ENCODE peak calls at places on chromosome 10, in six cellular contexts. One of them, this sample, is unnamed. For H3K27me3, the result is how much of the 10 kb centered on the place peaks cover.

GRCh38 chr10:88317099-88317498 is 266.0 kb downstream of the RNLS start:
- DNase-seq in keratinocyte: no peak
- DNase-seq in vagina: no peak
- DNase-seq in heart right ventricle: no peak
- DNase-seq in BJ: no peak
- DNase-seq in CD8-positive, alpha-beta T cell: no peak
- DNase-seq in this sample: no peak

GRCh38 chr10:1659221-1659791 is 78.0 kb downstream of the ADARB2 start:
- DNase-seq in keratinocyte: no peak
- DNase-seq in vagina: no peak
- DNase-seq in heart right ventricle: no peak
- DNase-seq in BJ: no peak
- DNase-seq in CD8-positive, alpha-beta T cell: no peak
- DNase-seq in this sample: peak

GRCh38 chr10:19915816-19916215 is 99.6 kb downstream of the PLXDC2 start:
- DNase-seq in keratinocyte: no peak
- DNase-seq in vagina: no peak
- DNase-seq in heart right ventricle: no peak
- DNase-seq in BJ: no peak
- DNase-seq in CD8-positive, alpha-beta T cell: no peak
- DNase-seq in this sample: no peak

GRCh38 chr10:22711373-22711772 is 3.0 kb downstream of the PIP4K2A start:
- DNase-seq in keratinocyte: no peak
- DNase-seq in vagina: no peak
- DNase-seq in heart right ventricle: no peak
- DNase-seq in BJ: no peak
- DNase-seq in CD8-positive, alpha-beta T cell: no peak
- DNase-seq in this sample: no peak

GRCh38 chr10:24358022-24358421 is 149.1 kb downstream of the KIAA1217 start:
- DNase-seq in keratinocyte: no peak
- DNase-seq in vagina: no peak
- DNase-seq in heart right ventricle: no peak
- DNase-seq in BJ: no peak
- DNase-seq in CD8-positive, alpha-beta T cell: no peak
- DNase-seq in this sample: no peak

GRCh38 chr10:3806603-3807002 is 21.6 kb upstream of the KLF6 start:
- DNase-seq in keratinocyte: no peak
- DNase-seq in vagina: no peak
- DNase-seq in heart right ventricle: no peak
- DNase-seq in BJ: no peak
- DNase-seq in CD8-positive, alpha-beta T cell: no peak
- DNase-seq in this sample: no peak

GRCh38 chr10:70512149-70512611 is 33.6 kb downstream of the PALD1 start:
- DNase-seq in keratinocyte: no peak
- DNase-seq in vagina: no peak
- DNase-seq in heart right ventricle: peak
- DNase-seq in BJ: no peak
- DNase-seq in CD8-positive, alpha-beta T cell: no peak
- DNase-seq in this sample: no peak

GRCh38 chr10:132862485-132863420 is 76.8 kb upstream of the NKX6-2 start:
- DNase-seq in keratinocyte: no peak
- DNase-seq in vagina: no peak
- DNase-seq in heart right ventricle: no peak
- DNase-seq in BJ: no peak
- DNase-seq in CD8-positive, alpha-beta T cell: no peak
- DNase-seq in this sample: no peak

GRCh38 chr10:125881192-125881591 is at the start of gene DHX32:
- DNase-seq in keratinocyte: no peak
- DNase-seq in vagina: no peak
- DNase-seq in heart right ventricle: no peak
- DNase-seq in BJ: no peak
- DNase-seq in CD8-positive, alpha-beta T cell: no peak
- DNase-seq in this sample: no peak

GRCh38 chr10:131453772-131454634 is 142.5 kb upstream of the TCERG1L start:
- DNase-seq in keratinocyte: no peak
- DNase-seq in vagina: no peak
- DNase-seq in heart right ventricle: peak
- DNase-seq in BJ: no peak
- DNase-seq in CD8-positive, alpha-beta T cell: peak
- DNase-seq in this sample: peak

GRCh38 chr10:44339218-44339617 is 45.7 kb downstream of the CXCL12 start:
- DNase-seq in keratinocyte: no peak
- DNase-seq in vagina: no peak
- DNase-seq in heart right ventricle: no peak
- DNase-seq in BJ: no peak
- DNase-seq in CD8-positive, alpha-beta T cell: no peak
- DNase-seq in this sample: no peak

GRCh38 chr10:60139290-60139689 is 232.9 kb upstream of the CCDC6 start:
- DNase-seq in keratinocyte: no peak
- DNase-seq in vagina: no peak
- DNase-seq in heart right ventricle: no peak
- DNase-seq in BJ: no peak
- DNase-seq in CD8-positive, alpha-beta T cell: no peak
- DNase-seq in this sample: no peak

GRCh38 chr10:96833220-96834001 is 1.3 kb downstream of the LCOR start:
- DNase-seq in keratinocyte: no peak
- DNase-seq in vagina: no peak
- DNase-seq in heart right ventricle: peak
- DNase-seq in BJ: no peak
- DNase-seq in CD8-positive, alpha-beta T cell: no peak
- DNase-seq in this sample: no peak

GRCh38 chr10:8331896-8332729 is 277.6 kb downstream of the GATA3 start:
- DNase-seq in keratinocyte: peak
- DNase-seq in vagina: no peak
- DNase-seq in heart right ventricle: peak
- DNase-seq in BJ: peak
- DNase-seq in CD8-positive, alpha-beta T cell: peak
- DNase-seq in this sample: peak

GRCh38 chr10:43284341-43284910 is 17.6 kb upstream of the RASGEF1A start:
- DNase-seq in keratinocyte: no peak
- DNase-seq in vagina: no peak
- DNase-seq in heart right ventricle: no peak
- DNase-seq in BJ: no peak
- DNase-seq in CD8-positive, alpha-beta T cell: no peak
- DNase-seq in this sample: no peak

GRCh38 chr10:43286076-43286805 is 19.4 kb upstream of the RASGEF1A start:
- DNase-seq in keratinocyte: no peak
- DNase-seq in vagina: no peak
- DNase-seq in heart right ventricle: no peak
- DNase-seq in BJ: no peak
- DNase-seq in CD8-positive, alpha-beta T cell: no peak
- DNase-seq in this sample: no peak

GRCh38 chr10:43282881-43283280 is 16.0 kb upstream of the RASGEF1A start:
- DNase-seq in keratinocyte: no peak
- DNase-seq in vagina: no peak
- DNase-seq in heart right ventricle: no peak
- DNase-seq in BJ: no peak
- DNase-seq in CD8-positive, alpha-beta T cell: no peak
- DNase-seq in this sample: no peak

GRCh38 chr10:43292745-43293676 is 26.1 kb upstream of the RASGEF1A start:
- DNase-seq in keratinocyte: no peak
- DNase-seq in vagina: no peak
- DNase-seq in heart right ventricle: peak
- DNase-seq in BJ: no peak
- DNase-seq in CD8-positive, alpha-beta T cell: no peak
- DNase-seq in this sample: peak

GRCh38 chr10:43287056-43288007 is 20.5 kb upstream of the RASGEF1A start:
- DNase-seq in keratinocyte: no peak
- DNase-seq in vagina: no peak
- DNase-seq in heart right ventricle: no peak
- DNase-seq in BJ: no peak
- DNase-seq in CD8-positive, alpha-beta T cell: peak
- DNase-seq in this sample: no peak
- H3K4me3 ChIP-seq in keratinocyte: no peak
- H3K4me3 ChIP-seq in vagina: no peak
- H3K4me3 ChIP-seq in heart right ventricle: no peak
- H3K4me3 ChIP-seq in BJ: no peak
- H3K4me3 ChIP-seq in CD8-positive, alpha-beta T cell: no peak
- H3K4me3 ChIP-seq in this sample: no peak

GRCh38 chr10:10545771-10546170 is 471.9 kb upstream of the CELF2 start:
- DNase-seq in keratinocyte: no peak
- DNase-seq in vagina: no peak
- DNase-seq in heart right ventricle: no peak
- DNase-seq in BJ: no peak
- DNase-seq in CD8-positive, alpha-beta T cell: no peak
- DNase-seq in this sample: no peak
- H3K27me3 ChIP-seq in keratinocyte: under half
- H3K27me3 ChIP-seq in vagina: under half
- H3K27me3 ChIP-seq in heart right ventricle: under half
- H3K27me3 ChIP-seq in BJ: under half
- H3K27me3 ChIP-seq in CD8-positive, alpha-beta T cell: under half
- H3K27me3 ChIP-seq in this sample: under half

DNA sequence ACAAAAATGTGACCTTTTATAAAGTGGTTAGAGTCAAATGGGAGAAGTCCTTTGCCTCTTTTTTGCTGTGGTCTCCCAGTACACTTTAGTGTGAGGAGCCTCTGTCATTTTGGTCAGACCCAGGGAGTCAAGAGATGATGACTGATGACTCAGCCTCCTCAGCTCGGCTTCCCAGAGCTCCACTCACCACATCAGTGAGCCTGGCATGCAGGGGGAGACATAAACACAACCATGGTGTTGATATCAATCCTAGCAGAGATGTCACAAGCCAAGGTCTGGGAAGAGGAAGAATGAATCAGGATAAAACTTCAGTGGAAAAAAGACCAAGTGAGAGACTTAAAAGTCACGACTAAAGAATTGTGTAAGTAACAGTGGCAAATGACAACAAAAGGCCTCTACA is 50.1 kb downstream of the TFAM start:
- DNase-seq in keratinocyte: peak
- DNase-seq in vagina: no peak
- DNase-seq in heart right ventricle: no peak
- DNase-seq in BJ: peak
- DNase-seq in CD8-positive, alpha-beta T cell: no peak
- DNase-seq in this sample: no peak
- TF ChIP-seq CTCF in keratinocyte: peak
- TF ChIP-seq CTCF in vagina: no peak
- TF ChIP-seq CTCF in heart right ventricle: no peak
- TF ChIP-seq CTCF in BJ: peak
- TF ChIP-seq CTCF in CD8-positive, alpha-beta T cell: no peak
- TF ChIP-seq CTCF in this sample: no peak

GRCh38 chr10:78974409-78975317 is 94.1 kb upstream of the ZMIZ1 start:
- DNase-seq in keratinocyte: no peak
- DNase-seq in vagina: no peak
- DNase-seq in heart right ventricle: peak
- DNase-seq in BJ: peak
- DNase-seq in CD8-positive, alpha-beta T cell: peak
- DNase-seq in this sample: peak
- H3K4me3 ChIP-seq in keratinocyte: peak
- H3K4me3 ChIP-seq in vagina: peak
- H3K4me3 ChIP-seq in heart right ventricle: peak
- H3K4me3 ChIP-seq in BJ: peak
- H3K4me3 ChIP-seq in CD8-positive, alpha-beta T cell: peak
- H3K4me3 ChIP-seq in this sample: peak

GRCh38 chr10:5683065-5683464 is 1.6 kb upstream of the TASOR2 start:
- DNase-seq in keratinocyte: no peak
- DNase-seq in vagina: no peak
- DNase-seq in heart right ventricle: no peak
- DNase-seq in BJ: no peak
- DNase-seq in CD8-positive, alpha-beta T cell: no peak
- DNase-seq in this sample: no peak

GRCh38 chr10:5679606-5680005 is 5.0 kb upstream of the TASOR2 start:
- DNase-seq in keratinocyte: no peak
- DNase-seq in vagina: no peak
- DNase-seq in heart right ventricle: no peak
- DNase-seq in BJ: no peak
- DNase-seq in CD8-positive, alpha-beta T cell: no peak
- DNase-seq in this sample: no peak

GRCh38 chr10:5679036-5679435 is 5.6 kb upstream of the TASOR2 start:
- DNase-seq in keratinocyte: no peak
- DNase-seq in vagina: no peak
- DNase-seq in heart right ventricle: no peak
- DNase-seq in BJ: no peak
- DNase-seq in CD8-positive, alpha-beta T cell: no peak
- DNase-seq in this sample: no peak

GRCh38 chr10:5684318-5684970 is at the start of gene TASOR2:
- DNase-seq in keratinocyte: peak
- DNase-seq in vagina: no peak
- DNase-seq in heart right ventricle: peak
- DNase-seq in BJ: peak
- DNase-seq in CD8-positive, alpha-beta T cell: peak
- DNase-seq in this sample: peak

GRCh38 chr10:5681930-5682329 is 2.7 kb upstream of the TASOR2 start:
- DNase-seq in keratinocyte: no peak
- DNase-seq in vagina: no peak
- DNase-seq in heart right ventricle: no peak
- DNase-seq in BJ: no peak
- DNase-seq in CD8-positive, alpha-beta T cell: no peak
- DNase-seq in this sample: no peak
- H3K27me3 ChIP-seq in keratinocyte: under half
- H3K27me3 ChIP-seq in vagina: under half
- H3K27me3 ChIP-seq in heart right ventricle: under half
- H3K27me3 ChIP-seq in BJ: under half
- H3K27me3 ChIP-seq in CD8-positive, alpha-beta T cell: under half
- H3K27me3 ChIP-seq in this sample: under half

DNA sequence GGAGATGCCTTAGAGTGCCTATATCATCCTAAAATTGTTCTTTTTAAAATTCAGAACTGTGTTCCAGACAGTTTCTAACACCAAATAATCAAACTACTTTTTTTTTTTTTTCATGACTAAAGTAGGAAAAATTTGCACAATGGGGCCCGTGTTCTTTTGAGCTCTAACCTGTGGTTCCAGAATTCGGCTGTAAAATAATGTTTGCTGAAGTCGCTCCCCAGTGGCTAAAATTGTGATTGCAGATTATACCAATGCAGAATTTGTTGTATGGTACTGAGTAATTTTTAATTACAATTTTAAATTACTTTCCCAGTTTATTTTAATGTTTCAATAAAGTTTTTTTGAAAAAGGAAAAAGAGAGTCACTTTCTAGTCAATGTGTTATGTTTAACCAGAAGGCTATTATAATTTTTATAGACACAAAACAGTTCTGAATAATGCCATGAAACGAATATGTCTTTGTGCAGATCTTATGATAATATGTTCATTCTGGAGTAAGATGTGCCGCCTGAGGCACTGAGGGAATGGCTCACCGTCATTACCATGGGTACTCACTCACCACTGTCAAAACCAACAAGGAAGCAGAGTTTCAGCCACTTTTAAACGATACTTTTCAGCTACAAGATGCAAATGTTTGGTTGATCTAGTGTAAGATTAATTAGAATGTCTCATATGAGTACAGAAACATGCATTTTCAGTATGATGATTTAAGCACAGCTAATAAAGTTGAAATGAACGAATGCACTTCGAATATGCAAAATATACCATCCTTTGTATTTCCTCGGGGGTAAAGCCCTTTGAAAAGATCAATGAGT is 173.6 kb downstream of the PRKCQ start:
- DNase-seq in keratinocyte: no peak
- DNase-seq in vagina: no peak
- DNase-seq in heart right ventricle: no peak
- DNase-seq in BJ: no peak
- DNase-seq in CD8-positive, alpha-beta T cell: no peak
- DNase-seq in this sample: no peak
- TF ChIP-seq CTCF in keratinocyte: peak
- TF ChIP-seq CTCF in vagina: no peak
- TF ChIP-seq CTCF in heart right ventricle: peak
- TF ChIP-seq CTCF in BJ: peak
- TF ChIP-seq CTCF in CD8-positive, alpha-beta T cell: peak
- TF ChIP-seq CTCF in this sample: peak

This sample was measured in dorsolateral prefrontal cortex.